ENCODE peak calls at places on chromosomes 13 and 19, in ten cellular contexts. One of them, this sample, is unnamed.

GRCh38 chr19:15419413-15420025 is 731 bp upstream of the AKAP8L start:
- DNase-seq in NB4: peak; percentile 17
- DNase-seq in stimulated activated CD4-positive, alpha-beta T cell treated with anti-CD3 and anti-CD28 coated beads, Interleukin-4, amount 100 ng/mL, for 1 hour: no peak
- DNase-seq in stimulated activated CD8-positive, alpha-beta memory T cell treated with anti-CD3 and anti-CD28 coated beads, Interleukin-7, amount 100 ng/mL, for 1 hour: no peak
- DNase-seq in ELF-1: no peak
- DNase-seq in LoVo: no peak
- DNase-seq in AG09309: no peak
- DNase-seq in NCI-H2081: no peak
- DNase-seq in GDM1: no peak
- DNase-seq in body of pancreas: no peak
- DNase-seq in this sample: no peak

GRCh38 chr13:77696863-77697207 is 652 bp upstream of the SLAIN1 start:
- DNase-seq in AG09309: no peak
- DNase-seq in NCI-H2081: no peak
- DNase-seq in NB4: no peak
- DNase-seq in stimulated activated CD8-positive, alpha-beta memory T cell treated with anti-CD3 and anti-CD28 coated beads, Interleukin-7, amount 100 ng/mL, for 1 hour: no peak
- DNase-seq in GDM1: no peak
- DNase-seq in LoVo: no peak
- DNase-seq in stimulated activated CD4-positive, alpha-beta T cell treated with anti-CD3 and anti-CD28 coated beads, Interleukin-4, amount 100 ng/mL, for 1 hour: no peak
- DNase-seq in body of pancreas: no peak
- DNase-seq in ELF-1: no peak
- DNase-seq in this sample: no peak

GRCh38 chr19:46021531-46022041 is 1.3 kb downstream of the PGLYRP1 start:
- DNase-seq in NCI-H2081: no peak
- DNase-seq in AG09309: no peak
- DNase-seq in ELF-1: peak; percentile 23
- DNase-seq in GDM1: no peak
- DNase-seq in LoVo: no peak
- DNase-seq in stimulated activated CD4-positive, alpha-beta T cell treated with anti-CD3 and anti-CD28 coated beads, Interleukin-4, amount 100 ng/mL, for 1 hour: no peak
- DNase-seq in stimulated activated CD8-positive, alpha-beta memory T cell treated with anti-CD3 and anti-CD28 coated beads, Interleukin-7, amount 100 ng/mL, for 1 hour: no peak
- DNase-seq in body of pancreas: no peak
- DNase-seq in NB4: peak; percentile 36
- DNase-seq in this sample: no peak

GRCh38 chr13:51154029-51154555 is 43.0 kb upstream of the C13orf42 start:
- DNase-seq in stimulated activated CD4-positive, alpha-beta T cell treated with anti-CD3 and anti-CD28 coated beads, Interleukin-4, amount 100 ng/mL, for 1 hour: no peak
- DNase-seq in GDM1: no peak
- DNase-seq in LoVo: no peak
- DNase-seq in NB4: peak; percentile 61
- DNase-seq in stimulated activated CD8-positive, alpha-beta memory T cell treated with anti-CD3 and anti-CD28 coated beads, Interleukin-7, amount 100 ng/mL, for 1 hour: no peak
- DNase-seq in AG09309: peak; percentile 10
- DNase-seq in NCI-H2081: no peak
- DNase-seq in ELF-1: no peak
- DNase-seq in body of pancreas: no peak
- DNase-seq in this sample: no peak

GRCh38 chr19:12345197-12345596 is 11.8 kb upstream of the ZNF563 start:
- DNase-seq in LoVo: no peak
- DNase-seq in AG09309: no peak
- DNase-seq in ELF-1: no peak
- DNase-seq in stimulated activated CD4-positive, alpha-beta T cell treated with anti-CD3 and anti-CD28 coated beads, Interleukin-4, amount 100 ng/mL, for 1 hour: no peak
- DNase-seq in NCI-H2081: no peak
- DNase-seq in stimulated activated CD8-positive, alpha-beta memory T cell treated with anti-CD3 and anti-CD28 coated beads, Interleukin-7, amount 100 ng/mL, for 1 hour: no peak
- DNase-seq in NB4: no peak
- DNase-seq in GDM1: no peak
- DNase-seq in body of pancreas: no peak
- DNase-seq in this sample: no peak

GRCh38 chr19:31831421-31831820 is 482.2 kb upstream of the TSHZ3 start:
- DNase-seq in AG09309: no peak
- DNase-seq in NB4: no peak
- DNase-seq in stimulated activated CD8-positive, alpha-beta memory T cell treated with anti-CD3 and anti-CD28 coated beads, Interleukin-7, amount 100 ng/mL, for 1 hour: no peak
- DNase-seq in GDM1: no peak
- DNase-seq in LoVo: no peak
- DNase-seq in stimulated activated CD4-positive, alpha-beta T cell treated with anti-CD3 and anti-CD28 coated beads, Interleukin-4, amount 100 ng/mL, for 1 hour: no peak
- DNase-seq in ELF-1: no peak
- DNase-seq in body of pancreas: no peak
- DNase-seq in NCI-H2081: no peak
- DNase-seq in this sample: no peak

GRCh38 chr19:46687438-46688145 is 26.6 kb upstream of the DACT3 start:
- DNase-seq in stimulated activated CD4-positive, alpha-beta T cell treated with anti-CD3 and anti-CD28 coated beads, Interleukin-4, amount 100 ng/mL, for 1 hour: no peak
- DNase-seq in stimulated activated CD8-positive, alpha-beta memory T cell treated with anti-CD3 and anti-CD28 coated beads, Interleukin-7, amount 100 ng/mL, for 1 hour: no peak
- DNase-seq in ELF-1: no peak
- DNase-seq in AG09309: no peak
- DNase-seq in NB4: no peak
- DNase-seq in NCI-H2081: no peak
- DNase-seq in GDM1: no peak
- DNase-seq in body of pancreas: no peak
- DNase-seq in LoVo: no peak
- DNase-seq in this sample: no peak

GRCh38 chr13:36072536-36072935 is 58.6 kb downstream of the DCLK1 start:
- DNase-seq in stimulated activated CD4-positive, alpha-beta T cell treated with anti-CD3 and anti-CD28 coated beads, Interleukin-4, amount 100 ng/mL, for 1 hour: no peak
- DNase-seq in AG09309: no peak
- DNase-seq in GDM1: no peak
- DNase-seq in stimulated activated CD8-positive, alpha-beta memory T cell treated with anti-CD3 and anti-CD28 coated beads, Interleukin-7, amount 100 ng/mL, for 1 hour: no peak
- DNase-seq in NCI-H2081: no peak
- DNase-seq in LoVo: no peak
- DNase-seq in ELF-1: no peak
- DNase-seq in NB4: no peak
- DNase-seq in body of pancreas: no peak
- DNase-seq in this sample: no peak

GRCh38 chr19:1855040-1855827 is 7.0 kb upstream of the REXO1 start:
- DNase-seq in stimulated activated CD8-positive, alpha-beta memory T cell treated with anti-CD3 and anti-CD28 coated beads, Interleukin-7, amount 100 ng/mL, for 1 hour: peak; percentile 53
- DNase-seq in AG09309: no peak
- DNase-seq in LoVo: peak; percentile 16
- DNase-seq in ELF-1: peak; percentile 88
- DNase-seq in NB4: peak; percentile 92
- DNase-seq in GDM1: peak; percentile 91
- DNase-seq in NCI-H2081: no peak
- DNase-seq in stimulated activated CD4-positive, alpha-beta T cell treated with anti-CD3 and anti-CD28 coated beads, Interleukin-4, amount 100 ng/mL, for 1 hour: peak; percentile 65
- DNase-seq in body of pancreas: peak; percentile 67
- DNase-seq in this sample: no peak

GRCh38 chr19:46601318-46602224 is at the start of gene CALM3:
- DNase-seq in body of pancreas: no peak
- DNase-seq in LoVo: no peak
- DNase-seq in ELF-1: no peak
- DNase-seq in AG09309: no peak
- DNase-seq in NCI-H2081: no peak
- DNase-seq in GDM1: no peak
- DNase-seq in stimulated activated CD8-positive, alpha-beta memory T cell treated with anti-CD3 and anti-CD28 coated beads, Interleukin-7, amount 100 ng/mL, for 1 hour: no peak
- DNase-seq in stimulated activated CD4-positive, alpha-beta T cell treated with anti-CD3 and anti-CD28 coated beads, Interleukin-4, amount 100 ng/mL, for 1 hour: no peak
- DNase-seq in NB4: peak; percentile 65
- DNase-seq in this sample: no peak

GRCh38 chr13:37666036-37666435 is 67.5 kb upstream of the POSTN start:
- DNase-seq in stimulated activated CD4-positive, alpha-beta T cell treated with anti-CD3 and anti-CD28 coated beads, Interleukin-4, amount 100 ng/mL, for 1 hour: no peak
- DNase-seq in stimulated activated CD8-positive, alpha-beta memory T cell treated with anti-CD3 and anti-CD28 coated beads, Interleukin-7, amount 100 ng/mL, for 1 hour: no peak
- DNase-seq in NB4: no peak
- DNase-seq in ELF-1: no peak
- DNase-seq in GDM1: no peak
- DNase-seq in body of pancreas: no peak
- DNase-seq in LoVo: no peak
- DNase-seq in NCI-H2081: no peak
- DNase-seq in AG09309: no peak
- DNase-seq in this sample: no peak

GRCh38 chr13:51243832-51244231 is 21.6 kb downstream of the FAM124A start:
- DNase-seq in LoVo: no peak
- DNase-seq in stimulated activated CD8-positive, alpha-beta memory T cell treated with anti-CD3 and anti-CD28 coated beads, Interleukin-7, amount 100 ng/mL, for 1 hour: no peak
- DNase-seq in NB4: no peak
- DNase-seq in NCI-H2081: no peak
- DNase-seq in body of pancreas: no peak
- DNase-seq in AG09309: no peak
- DNase-seq in GDM1: no peak
- DNase-seq in ELF-1: peak; percentile 91
- DNase-seq in stimulated activated CD4-positive, alpha-beta T cell treated with anti-CD3 and anti-CD28 coated beads, Interleukin-4, amount 100 ng/mL, for 1 hour: no peak
- DNase-seq in this sample: no peak

GRCh38 chr13:37144661-37145060 is 39.2 kb upstream of the CSNK1A1L start:
- DNase-seq in body of pancreas: no peak
- DNase-seq in GDM1: no peak
- DNase-seq in ELF-1: no peak
- DNase-seq in AG09309: no peak
- DNase-seq in NCI-H2081: no peak
- DNase-seq in stimulated activated CD8-positive, alpha-beta memory T cell treated with anti-CD3 and anti-CD28 coated beads, Interleukin-7, amount 100 ng/mL, for 1 hour: no peak
- DNase-seq in LoVo: no peak
- DNase-seq in stimulated activated CD4-positive, alpha-beta T cell treated with anti-CD3 and anti-CD28 coated beads, Interleukin-4, amount 100 ng/mL, for 1 hour: no peak
- DNase-seq in NB4: no peak
- DNase-seq in this sample: no peak

GRCh38 chr19:4870025-4870700 is 2.7 kb upstream of the PLIN3 start:
- DNase-seq in NCI-H2081: no peak
- DNase-seq in GDM1: peak; percentile 35
- DNase-seq in stimulated activated CD8-positive, alpha-beta memory T cell treated with anti-CD3 and anti-CD28 coated beads, Interleukin-7, amount 100 ng/mL, for 1 hour: no peak
- DNase-seq in body of pancreas: peak; percentile 24
- DNase-seq in LoVo: peak; percentile 83
- DNase-seq in NB4: peak; percentile 93
- DNase-seq in stimulated activated CD4-positive, alpha-beta T cell treated with anti-CD3 and anti-CD28 coated beads, Interleukin-4, amount 100 ng/mL, for 1 hour: no peak
- DNase-seq in ELF-1: peak; percentile 88
- DNase-seq in AG09309: peak; percentile 77
- DNase-seq in this sample: no peak

GRCh38 chr19:44141191-44142013 is at the start of gene ZNF234:
- DNase-seq in stimulated activated CD4-positive, alpha-beta T cell treated with anti-CD3 and anti-CD28 coated beads, Interleukin-4, amount 100 ng/mL, for 1 hour: peak; percentile 70
- DNase-seq in stimulated activated CD8-positive, alpha-beta memory T cell treated with anti-CD3 and anti-CD28 coated beads, Interleukin-7, amount 100 ng/mL, for 1 hour: peak; percentile 28
- DNase-seq in GDM1: peak; percentile 68
- DNase-seq in ELF-1: peak; percentile 73
- DNase-seq in NB4: peak; percentile 80
- DNase-seq in body of pancreas: peak; percentile 79
- DNase-seq in NCI-H2081: peak; percentile 55
- DNase-seq in LoVo: no peak
- DNase-seq in AG09309: peak; percentile 56
- DNase-seq in this sample: peak; percentile 65